ENCODE peak calls at places on chromosomes 3 and 15, in seven cellular contexts. M is OCI-LY7, Z is BE2C, H is breast epithelium, K is lung, J is keratinocyte, R is pancreas. P is an unnamed sample. For H3K36me3 and H3K4me1, the result is how much of the 10 kb centered on the place peaks cover.

GRCh38 chr3:133367431-133367830 is 32.4 kb upstream of the BFSP2 start:
- DNase-seq in Z (no peak), J (no peak), M (no peak), K (no peak), H (no peak), R (no peak), P (no peak)

GRCh38 chr3:9351709-9352126 is 11.1 kb upstream of the THUMPD3 start:
- DNase-seq in M (no peak), J (no peak), H (no peak), K (no peak), R (no peak), Z (no peak), P (no peak)

GRCh38 chr15:71813723-71814470 is 3.5 kb downstream of the NR2E3 start:
- DNase-seq in M (no peak), H (no peak), Z (no peak), K (no peak), J (no peak), R (no peak), P (no peak)

GRCh38 chr15:80404057-80404718 is at the start of gene ARNT2:
- DNase-seq in H (no peak), J (no peak), K (no peak), R (peak), M (no peak), Z (peak), P (no peak)

GRCh38 chr3:183554377-183554776 is 1.1 kb downstream of the KLHL6 start:
- DNase-seq in K (no peak), J (no peak), Z (no peak), M (peak), R (no peak), H (no peak), P (no peak)

GRCh38 chr15:41258706-41259471 is 27.8 kb downstream of the CHP1 start:
- DNase-seq in H (no peak), M (peak), J (no peak), K (no peak), Z (no peak), R (no peak), P (no peak)

GRCh38 chr3:184679056-184679502 is 32.8 kb downstream of the MAGEF1 start:
- DNase-seq in Z (peak), J (no peak), H (no peak), R (no peak), M (no peak), K (no peak), P (no peak)

GRCh38 chr15:32668942-32669341 is 27.4 kb downstream of the SCG5 start:
- DNase-seq in Z (no peak), J (no peak), H (no peak), M (no peak), R (no peak), K (no peak), P (no peak)

GRCh38 chr15:90315276-90315982 is 36.7 kb upstream of the ZNF774 start:
- DNase-seq in Z (no peak), M (no peak), K (peak), H (peak), R (peak), J (no peak), P (no peak)

GRCh38 chr15:72285927-72286516 is 13.7 kb upstream of the PARP6 start:
- DNase-seq in R (peak), Z (peak), K (peak), M (peak), J (no peak), H (no peak), P (peak)

GRCh38 chr15:43493687-43494472 is 924 bp upstream of the TP53BP1 start:
- DNase-seq in H (no peak), R (no peak), Z (no peak), K (no peak), M (no peak), J (no peak), P (no peak)

GRCh38 chr3:13136426-13136825 is 63.2 kb upstream of the IQSEC1 start:
- DNase-seq in H (no peak), M (no peak), K (no peak), R (no peak), J (no peak), Z (no peak), P (no peak)

GRCh38 chr3:138890555-138891187 is 55.9 kb upstream of the PIK3CB start:
- DNase-seq in H (no peak), Z (no peak), M (peak), R (no peak), J (no peak), K (no peak), P (no peak)

GRCh38 chr3:42600958-42601675 is 631 bp downstream of the NKTR start:
- DNase-seq in H (peak), K (peak), J (no peak), M (peak), Z (no peak), R (peak), P (peak)

GRCh38 chr3:127894461-127894860 is 20.6 kb upstream of the KBTBD12 start:
- DNase-seq in M (no peak), H (no peak), Z (no peak), K (no peak), R (no peak), J (no peak), P (no peak)

GRCh38 chr15:68582864-68583263 is 4.1 kb downstream of the CORO2B start:
- DNase-seq in H (no peak), J (no peak), K (no peak), R (no peak), M (no peak), Z (no peak), P (no peak)

GRCh38 chr15:49290204-49290603 is 120.2 kb downstream of the GALK2 start:
- DNase-seq in M (no peak), J (no peak), H (no peak), K (no peak), R (no peak), Z (peak), P (no peak)

GRCh38 chr3:15271785-15272381 is 60.5 kb downstream of the SH3BP5 start:
- DNase-seq in H (no peak), R (peak), Z (no peak), K (peak), J (no peak), M (peak), P (peak)

GRCh38 chr15:76190767-76191538 is 120.3 kb downstream of the ETFA start:
- DNase-seq in H (peak), J (no peak), K (peak), M (peak), Z (peak), R (peak), P (peak)

GRCh38 chr15:35293353-35294130 is 208.4 kb upstream of the NANOGP8 start:
- DNase-seq in R (no peak), J (no peak), H (no peak), K (no peak), Z (no peak), M (no peak), P (no peak)

GRCh38 chr3:186724911-186725310 is 7.8 kb downstream of the KNG1 start:
- DNase-seq in H (no peak), R (no peak), K (no peak), Z (no peak), M (no peak), J (no peak), P (no peak)

GRCh38 chr3:171790574-171790897 is 19.7 kb downstream of the PLD1 start:
- DNase-seq in Z (no peak), H (no peak), R (no peak), K (no peak), J (no peak), M (no peak), P (no peak)

GRCh38 chr3:153330891-153331290 is 168.9 kb downstream of the RAP2B start:
- DNase-seq in Z (no peak), M (no peak), K (no peak), R (no peak), H (no peak), J (no peak), P (no peak)

GRCh38 chr15:50939911-50940310 is 31.4 kb downstream of the AP4E1 start:
- DNase-seq in K (no peak), H (no peak), J (no peak), R (no peak), Z (no peak), M (no peak), P (no peak)

GRCh38 chr3:152556731-152557254 is 278.1 kb upstream of the P2RY1 start:
- DNase-seq in R (no peak), H (no peak), M (no peak), K (no peak), Z (no peak), J (no peak), P (no peak)

GRCh38 chr3:126082334-126083137 is 1.4 kb downstream of the SLC41A3 start:
- DNase-seq in R (no peak), Z (no peak), H (no peak), K (no peak), J (no peak), M (no peak), P (no peak)

GRCh38 chr3:127763337-127763736 is 59.0 kb downstream of the MGLL start:
- DNase-seq in H (no peak), Z (no peak), J (no peak), M (no peak), R (no peak), K (no peak), P (no peak)

DNA sequence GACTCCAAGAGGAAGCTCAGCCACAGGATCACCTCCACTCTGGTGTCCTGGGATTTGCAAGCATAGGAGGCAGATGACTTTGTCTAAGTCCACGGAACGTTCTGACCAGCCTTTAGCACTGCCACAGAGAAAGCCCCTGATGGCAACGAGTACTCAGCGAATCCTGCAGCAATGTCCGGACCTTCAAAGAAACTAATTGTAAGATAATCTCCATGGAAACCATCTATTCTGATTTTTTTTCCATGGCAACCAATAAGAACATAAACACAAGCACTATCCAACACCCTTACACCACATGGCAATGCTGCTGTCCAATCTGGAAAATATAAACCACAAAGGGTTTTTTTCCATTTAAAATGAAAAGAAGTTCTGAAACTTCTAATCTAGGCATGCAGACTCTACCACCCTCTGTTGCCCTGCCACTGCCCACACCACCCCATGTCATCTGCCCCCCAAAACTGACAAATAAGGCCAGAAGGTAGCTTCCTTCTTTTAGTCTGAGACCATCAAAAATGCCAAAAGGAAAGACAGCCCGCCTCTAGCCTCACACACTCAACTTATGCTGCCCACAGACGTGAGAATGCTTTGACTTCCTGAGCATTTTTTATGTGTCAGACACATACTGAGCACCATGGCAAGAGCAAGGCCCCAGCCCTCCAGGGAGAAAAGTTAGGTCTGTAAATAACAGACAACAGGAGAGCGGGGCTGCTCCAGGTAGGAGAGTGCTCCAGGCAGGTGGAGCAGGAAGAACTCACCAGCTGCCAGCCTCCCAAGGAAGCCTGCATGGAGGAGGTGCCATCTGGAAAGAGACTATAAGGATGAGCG is 44.5 kb downstream of the POC1A start:
- DNase-seq in H (no peak), J (no peak), M (no peak), K (no peak), Z (peak), R (no peak), P (no peak)
- H3K36me3 ChIP-seq in H (under half), J (under half), M (half or more), K (under half), Z (under half), R (under half), P (under half)

GRCh38 chr15:92653366-92653765 is 2.2 kb downstream of the FAM174B start:
- DNase-seq in H (no peak), K (no peak), Z (no peak), R (no peak), J (no peak), M (no peak), P (no peak)

GRCh38 chr15:92652576-92652966 is 3.0 kb downstream of the FAM174B start:
- DNase-seq in Z (no peak), M (no peak), H (peak), J (no peak), K (no peak), R (peak), P (no peak)

GRCh38 chr15:92650256-92650655 is 5.3 kb downstream of the FAM174B start:
- DNase-seq in Z (no peak), M (no peak), K (no peak), J (no peak), R (no peak), H (peak), P (no peak)

GRCh38 chr15:92651877-92652575 is 3.5 kb downstream of the FAM174B start:
- DNase-seq in J (no peak), R (no peak), M (no peak), Z (no peak), K (no peak), H (peak), P (no peak)

GRCh38 chr15:92650966-92651365 is 4.6 kb downstream of the FAM174B start:
- DNase-seq in R (no peak), H (no peak), J (no peak), M (no peak), K (no peak), Z (no peak), P (no peak)
- H3K4me1 ChIP-seq in R (under half), H (under half), J (under half), M (under half), K (under half), Z (under half), P (under half)

DNA sequence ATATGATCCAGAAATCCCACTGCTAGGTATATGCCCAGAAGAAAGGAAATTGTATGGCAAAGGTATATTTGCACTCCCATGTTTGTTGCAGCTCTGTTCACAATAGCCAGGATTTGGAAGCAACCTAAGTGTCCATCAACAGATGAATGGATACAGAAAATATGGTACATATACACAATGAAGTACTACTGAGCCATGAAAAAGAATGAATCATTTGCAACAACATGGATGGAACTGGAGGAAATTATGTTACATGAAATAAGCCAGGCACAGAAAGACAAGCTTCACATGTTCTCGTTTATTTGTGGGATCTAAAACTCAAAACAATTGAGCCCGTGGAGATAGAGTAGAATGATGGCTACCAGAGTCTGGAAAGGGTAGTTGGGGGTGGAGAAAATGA is 55.5 kb upstream of the BDH1 start:
- DNase-seq in J (no peak), M (no peak), Z (no peak), K (no peak), H (no peak), R (no peak), P (no peak)
- H3K36me3 ChIP-seq in J (under half), M (half or more), Z (half or more), K (under half), H (under half), R (under half), P (under half)

DNA sequence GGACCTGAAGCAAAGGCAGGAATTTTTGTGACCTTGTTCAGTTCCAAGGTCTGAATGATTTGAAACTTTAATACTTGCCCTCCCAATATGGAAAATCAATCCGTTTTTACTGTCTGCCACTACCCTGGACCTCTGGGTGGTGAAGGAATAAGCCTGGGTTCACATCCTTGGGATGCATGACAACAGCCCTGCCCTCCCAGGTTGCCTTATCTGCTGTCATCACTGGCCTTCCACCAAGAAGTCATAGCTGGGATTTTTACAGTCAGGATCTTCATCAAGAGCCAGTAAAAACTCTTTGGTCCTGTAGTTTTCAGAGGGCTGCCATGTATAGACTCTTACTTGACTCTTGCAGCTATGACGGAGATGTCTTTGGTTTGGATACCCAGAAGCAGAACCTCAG is 128.6 kb downstream of the MYLK start:
- DNase-seq in Z (no peak), R (no peak), K (peak), H (no peak), J (no peak), M (no peak), P (no peak)
- H3K4me1 ChIP-seq in Z (under half), R (under half), K (under half), H (under half), J (under half), M (under half), P (under half)